ENCODE peak calls at places on chromosome 19, in seven cellular contexts. V is activated CD4-positive, alpha-beta T cell treated with anti-CD3 and anti-CD28 coated beads, Interleukin-2, amount 50 U/mL, for 1 hour; J is NB4; T is substantia nigra; K is GM04503; S is naive thymus-derived CD4-positive, alpha-beta T cell; B is left colon. H is an unnamed sample.

GRCh38 chr19:8631425-8631819 is 989 bp downstream of the NFILZ start:
- DNase-seq in V (no peak), B (no peak), K (no peak), T (no peak), S (no peak), J (no peak), H (peak; percentile 83)

GRCh38 chr19:3491396-3492119 is 8.3 kb upstream of the SMIM44 start:
- DNase-seq in S (no peak), K (no peak), V (no peak), B (no peak), J (no peak), T (no peak), H (no peak)

GRCh38 chr19:14509382-14509781 is 8.8 kb downstream of the DNAJB1 start:
- DNase-seq in J (no peak), B (no peak), T (no peak), V (no peak), S (no peak), K (no peak), H (no peak)

GRCh38 chr19:1236566-1236965 is 1.2 kb downstream of the CBARP start:
- DNase-seq in V (no peak), T (no peak), B (no peak), J (no peak), S (no peak), K (no peak), H (no peak)

GRCh38 chr19:10699650-10700335 is 1.4 kb upstream of the QTRT1 start:
- DNase-seq in B (peak; percentile 76), S (peak; percentile 57), V (peak; percentile 72), J (peak; percentile 92), K (no peak), T (no peak), H (no peak)

GRCh38 chr19:14580623-14581237 is 2.2 kb upstream of the CLEC17A start:
- DNase-seq in T (no peak), S (peak; percentile 49), J (peak; percentile 14), B (no peak), V (no peak), K (no peak), H (no peak)

GRCh38 chr19:35459414-35460082 is 11.5 kb downstream of the FFAR2 start:
- DNase-seq in J (no peak), S (no peak), K (no peak), V (no peak), T (no peak), B (no peak), H (peak; percentile 91)

GRCh38 chr19:7326105-7326877 is 22.4 kb upstream of the ARHGEF18 start:
- DNase-seq in B (peak; percentile 45), K (no peak), T (no peak), J (peak; percentile 69), S (peak; percentile 33), V (peak; percentile 29), H (no peak)

GRCh38 chr19:46482645-46483044 is 11.3 kb upstream of the PNMA8A start:
- DNase-seq in S (no peak), J (no peak), T (no peak), K (no peak), V (no peak), B (no peak), H (no peak)

GRCh38 chr19:31461814-31462539 is 112.7 kb upstream of the TSHZ3 start:
- DNase-seq in J (no peak), B (no peak), K (no peak), T (no peak), V (no peak), S (no peak), H (no peak)

GRCh38 chr19:50377051-50377441 is 789 bp downstream of the NR1H2 start:
- DNase-seq in J (no peak), K (no peak), T (no peak), B (peak; percentile 72), S (no peak), V (peak; percentile 66), H (no peak)

GRCh38 chr19:4722671-4723464 is 774 bp downstream of the DPP9 start:
- DNase-seq in B (peak; percentile 33), K (peak; percentile 58), V (no peak), S (no peak), J (peak; percentile 59), T (no peak), H (peak; percentile 87)

GRCh38 chr19:54138777-54139256 is 1.3 kb downstream of the CNOT3 start:
- DNase-seq in T (no peak), B (no peak), J (no peak), S (no peak), K (no peak), V (no peak), H (no peak)

GRCh38 chr19:8571006-8571411 is 6.2 kb downstream of the MYO1F start:
- DNase-seq in K (peak; percentile 35), B (peak; percentile 35), V (peak; percentile 55), T (no peak), S (peak; percentile 49), J (peak; percentile 100), H (no peak)

GRCh38 chr19:55147408-55148251 is 1.4 kb downstream of the TNNT1 start:
- DNase-seq in T (no peak), S (no peak), B (no peak), V (no peak), J (no peak), K (no peak), H (no peak)

GRCh38 chr19:31104451-31104850 is 244.8 kb downstream of the TSHZ3 start:
- DNase-seq in K (no peak), B (no peak), S (no peak), J (no peak), V (no peak), T (no peak), H (no peak)

GRCh38 chr19:16293133-16294085 is 31.2 kb upstream of the KLF2 start:
- DNase-seq in S (no peak), V (no peak), B (peak; percentile 32), J (peak; percentile 93), T (no peak), K (peak; percentile 83), H (no peak)

GRCh38 chr19:15702590-15702930 is 25.3 kb upstream of the OR10H2 start:
- DNase-seq in T (no peak), S (no peak), J (peak; percentile 83), K (no peak), B (peak; percentile 93), V (peak; percentile 18), H (peak; percentile 83)

GRCh38 chr19:54316746-54317107 is 3.8 kb upstream of the LILRA5 start:
- DNase-seq in K (no peak), V (no peak), B (no peak), J (no peak), S (no peak), T (no peak), H (peak; percentile 51)

GRCh38 chr19:36163813-36164212 is 11.6 kb upstream of the COX7A1 start:
- DNase-seq in J (no peak), S (no peak), B (no peak), T (no peak), K (no peak), V (no peak), H (no peak)

GRCh38 chr19:10189631-10190425 is 4.9 kb downstream of the DNMT1 start:
- DNase-seq in B (no peak), K (no peak), J (peak; percentile 68), S (no peak), T (no peak), V (no peak), H (no peak)

GRCh38 chr19:55590621-55591020 is 8.7 kb downstream of the FIZ1 start:
- DNase-seq in J (peak; percentile 25), B (no peak), K (no peak), V (no peak), S (no peak), T (no peak), H (no peak)

GRCh38 chr19:55494172-55494761 is 6.0 kb downstream of the SSC5D start:
- DNase-seq in T (no peak), B (no peak), K (no peak), V (no peak), J (peak; percentile 60), S (no peak), H (no peak)

GRCh38 chr19:30226464-30227070 is 145.6 kb upstream of the ZNF536 start:
- DNase-seq in B (no peak), T (no peak), K (no peak), V (no peak), S (no peak), J (no peak), H (no peak)

GRCh38 chr19:38917921-38918491 is 6.0 kb upstream of the CCER2 start:
- DNase-seq in V (no peak), B (peak; percentile 27), S (no peak), J (no peak), K (no peak), T (no peak), H (no peak)

GRCh38 chr19:13823901-13824300 is 28.7 kb downstream of the ZSWIM4 start:
- DNase-seq in J (no peak), V (no peak), B (no peak), T (no peak), K (no peak), S (no peak), H (no peak)

GRCh38 chr19:34217952-34218817 is 36.2 kb upstream of the GARRE1 start:
- DNase-seq in K (peak; percentile 96), B (peak; percentile 23), V (peak; percentile 60), T (no peak), J (peak; percentile 55), S (peak; percentile 32), H (no peak)

GRCh38 chr19:37698216-37698615 is 21.3 kb downstream of the ZNF607 start:
- DNase-seq in K (no peak), J (no peak), V (no peak), B (no peak), T (no peak), S (no peak), H (no peak)

GRCh38 chr19:18053571-18054219 is 33.0 kb downstream of the IL12RB1 start:
- DNase-seq in J (no peak), T (no peak), V (no peak), S (no peak), B (no peak), K (peak; percentile 61), H (no peak)

GRCh38 chr19:38266981-38267597 is 2.7 kb downstream of the SPINT2 start:
- DNase-seq in S (no peak), V (no peak), J (no peak), K (no peak), B (peak; percentile 60), T (no peak), H (no peak)

GRCh38 chr19:19498255-19498991 is 16.9 kb downstream of the TSSK6 start:
- DNase-seq in J (no peak), B (no peak), K (no peak), S (no peak), V (no peak), T (no peak), H (no peak)

GRCh38 chr19:46487178-46487801 is 8.4 kb downstream of the PNMA8B start:
- DNase-seq in B (no peak), T (no peak), J (no peak), V (no peak), S (no peak), K (no peak), H (no peak)

GRCh38 chr19:49224856-49225255 is 67.3 kb downstream of the TRPM4 start:
- DNase-seq in K (no peak), S (peak; percentile 33), T (no peak), J (peak; percentile 73), B (peak; percentile 75), V (peak; percentile 9), H (peak; percentile 55)

H was measured in left lobe of liver.